ENCODE peak calls at places on chromosomes 13 and 19, in four cellular contexts. K is DMS79 treated with DMSO at 0.1 percent for 48 hours, H is mucosa of descending colon, Y is non-pigmented ciliary epithelial cell. M is an unnamed sample.

GRCh38 chr13:75628811-75629210 is 7.3 kb upstream of the LMO7 start:
- DNase-seq in K (no peak), H (no peak), Y (no peak), M (no peak)

GRCh38 chr19:41575998-41576397 is at the start of gene CEACAM21:
- DNase-seq in K (no peak), H (peak), Y (no peak), M (no peak)

GRCh38 chr13:51844862-51845573 is at the start of gene TMEM272:
- DNase-seq in K (no peak), H (no peak), Y (no peak), M (peak)

GRCh38 chr19:47490847-47491246 is 6.8 kb upstream of the KPTN start:
- DNase-seq in K (no peak), H (no peak), Y (no peak), M (no peak)

GRCh38 chr13:109786457-109787134 is at the start of gene IRS2:
- DNase-seq in K (peak), H (peak), Y (no peak), M (peak)

GRCh38 chr19:15321739-15322138 is 10.6 kb downstream of the BRD4 start:
- DNase-seq in K (no peak), H (no peak), Y (no peak), M (no peak)

GRCh38 chr13:88926890-88927502 is 1255.8 kb downstream of the SLITRK5 start:
- DNase-seq in K (no peak), H (no peak), Y (no peak), M (no peak)

GRCh38 chr19:33189453-33189852 is 4.7 kb upstream of the LRP3 start:
- DNase-seq in K (no peak), H (no peak), Y (no peak), M (no peak)

GRCh38 chr13:60727140-60727539 is 330.1 kb downstream of the TDRD3 start:
- DNase-seq in K (no peak), H (no peak), Y (no peak), M (no peak)

GRCh38 chr19:29275266-29275665 is 62.3 kb upstream of the UQCRFS1 start:
- DNase-seq in K (no peak), H (no peak), Y (no peak), M (peak)

GRCh38 chr19:408441-409005 is 424 bp downstream of the C2CD4C start:
- DNase-seq in K (no peak), H (peak), Y (no peak), M (no peak)

GRCh38 chr19:44777715-44778347 is at the start of gene CBLC:
- DNase-seq in K (peak), H (peak), Y (no peak), M (no peak)

GRCh38 chr19:41696402-41697197 is 8.5 kb upstream of the CEACAM7 start:
- DNase-seq in K (no peak), H (no peak), Y (no peak), M (no peak)

GRCh38 chr13:75860935-75861334 is 224.8 kb downstream of the LMO7 start:
- DNase-seq in K (no peak), H (no peak), Y (no peak), M (no peak)

GRCh38 chr19:24029941-24030636 is 56.9 kb upstream of the ZNF254 start:
- DNase-seq in K (no peak), H (no peak), Y (no peak), M (no peak)

GRCh38 chr13:109787135-109787954 is 962 bp upstream of the IRS2 start:
- DNase-seq in K (peak), H (peak), Y (no peak), M (no peak)

GRCh38 chr13:28181413-28181812 is 43.1 kb downstream of the PAN3 start:
- DNase-seq in K (no peak), H (no peak), Y (peak), M (no peak)

GRCh38 chr19:54481326-54481930 is 8.3 kb upstream of the CDC42EP5 start:
- DNase-seq in K (peak), H (no peak), Y (no peak), M (no peak)

GRCh38 chr13:45861352-45861751 is 9.8 kb upstream of the SIAH3 start:
- DNase-seq in K (no peak), H (no peak), Y (peak), M (no peak)

GRCh38 chr19:11781295-11782057 is 14.7 kb downstream of the ZNF441 start:
- DNase-seq in K (no peak), H (no peak), Y (no peak), M (no peak)

GRCh38 chr19:8421484-8422461 is 8.7 kb downstream of the MARCHF2 start:
- DNase-seq in K (no peak), H (no peak), Y (no peak), M (no peak)

GRCh38 chr13:37349916-37350315 is 244.5 kb upstream of the CSNK1A1L start:
- DNase-seq in K (no peak), H (no peak), Y (no peak), M (no peak)

GRCh38 chr13:72221276-72221962 is 354.4 kb upstream of the DACH1 start:
- DNase-seq in K (no peak), H (peak), Y (no peak), M (no peak)

M was measured in vagina.